ENCODE peak calls at places on chromosomes 11 and 22, in nine cellular contexts. One of them, this sample, is unnamed. For H3K4me1 and H3K9me3, the result is how much of the 10 kb centered on the place peaks cover.

GRCh38 chr11:44999068-44999467 is 48.4 kb upstream of the TP53I11 start:
- DNase-seq in ascending aorta: no peak
- DNase-seq in pancreas: no peak
- DNase-seq in colonic mucosa: no peak
- DNase-seq in esophagus muscularis mucosa: peak
- DNase-seq in iPS DF 6.9: no peak
- DNase-seq in mesenchymal stem cell: no peak
- DNase-seq in Panc1: no peak
- DNase-seq in sigmoid colon: no peak
- DNase-seq in this sample: no peak

GRCh38 chr22:28183078-28183870 is 264.2 kb upstream of the PITPNB start:
- DNase-seq in mesenchymal stem cell: no peak
- DNase-seq in colonic mucosa: no peak
- DNase-seq in ascending aorta: no peak
- DNase-seq in Panc1: no peak
- DNase-seq in iPS DF 6.9: no peak
- DNase-seq in pancreas: no peak
- DNase-seq in sigmoid colon: no peak
- DNase-seq in esophagus muscularis mucosa: no peak
- DNase-seq in this sample: peak

GRCh38 chr11:62575156-62575555 is 1.5 kb upstream of the EEF1G start:
- DNase-seq in pancreas: no peak
- DNase-seq in mesenchymal stem cell: no peak
- DNase-seq in ascending aorta: no peak
- DNase-seq in colonic mucosa: peak
- DNase-seq in iPS DF 6.9: no peak
- DNase-seq in esophagus muscularis mucosa: no peak
- DNase-seq in sigmoid colon: no peak
- DNase-seq in Panc1: no peak
- DNase-seq in this sample: no peak

GRCh38 chr11:116229581-116229980 is 543.2 kb downstream of the BUD13 start:
- DNase-seq in mesenchymal stem cell: no peak
- DNase-seq in iPS DF 6.9: no peak
- DNase-seq in Panc1: no peak
- DNase-seq in ascending aorta: no peak
- DNase-seq in colonic mucosa: no peak
- DNase-seq in sigmoid colon: no peak
- DNase-seq in esophagus muscularis mucosa: no peak
- DNase-seq in pancreas: no peak
- DNase-seq in this sample: no peak

GRCh38 chr11:94504689-94505293 is 7.5 kb upstream of the C11orf97 start:
- DNase-seq in iPS DF 6.9: no peak
- DNase-seq in esophagus muscularis mucosa: no peak
- DNase-seq in colonic mucosa: no peak
- DNase-seq in mesenchymal stem cell: peak
- DNase-seq in ascending aorta: no peak
- DNase-seq in sigmoid colon: no peak
- DNase-seq in Panc1: no peak
- DNase-seq in pancreas: no peak
- DNase-seq in this sample: peak

GRCh38 chr11:132300283-132300682 is 929.9 kb downstream of the NTM start:
- DNase-seq in iPS DF 6.9: no peak
- DNase-seq in ascending aorta: no peak
- DNase-seq in esophagus muscularis mucosa: no peak
- DNase-seq in mesenchymal stem cell: no peak
- DNase-seq in colonic mucosa: no peak
- DNase-seq in sigmoid colon: no peak
- DNase-seq in Panc1: no peak
- DNase-seq in pancreas: no peak
- DNase-seq in this sample: no peak

GRCh38 chr11:6646631-6647281 is 8.9 kb downstream of the DCHS1 start:
- DNase-seq in esophagus muscularis mucosa: no peak
- DNase-seq in mesenchymal stem cell: peak
- DNase-seq in Panc1: no peak
- DNase-seq in pancreas: no peak
- DNase-seq in colonic mucosa: peak
- DNase-seq in sigmoid colon: peak
- DNase-seq in iPS DF 6.9: no peak
- DNase-seq in ascending aorta: no peak
- DNase-seq in this sample: peak

GRCh38 chr22:32606181-32606580 is 131.6 kb downstream of the FBXO7 start:
- DNase-seq in sigmoid colon: no peak
- DNase-seq in iPS DF 6.9: no peak
- DNase-seq in ascending aorta: no peak
- DNase-seq in esophagus muscularis mucosa: no peak
- DNase-seq in colonic mucosa: no peak
- DNase-seq in Panc1: no peak
- DNase-seq in pancreas: no peak
- DNase-seq in mesenchymal stem cell: no peak
- DNase-seq in this sample: no peak

GRCh38 chr11:11844272-11844671 is 2.5 kb downstream of the USP47 start:
- DNase-seq in Panc1: no peak
- DNase-seq in colonic mucosa: no peak
- DNase-seq in pancreas: no peak
- DNase-seq in ascending aorta: no peak
- DNase-seq in sigmoid colon: no peak
- DNase-seq in iPS DF 6.9: no peak
- DNase-seq in mesenchymal stem cell: no peak
- DNase-seq in esophagus muscularis mucosa: no peak
- DNase-seq in this sample: no peak

DNA sequence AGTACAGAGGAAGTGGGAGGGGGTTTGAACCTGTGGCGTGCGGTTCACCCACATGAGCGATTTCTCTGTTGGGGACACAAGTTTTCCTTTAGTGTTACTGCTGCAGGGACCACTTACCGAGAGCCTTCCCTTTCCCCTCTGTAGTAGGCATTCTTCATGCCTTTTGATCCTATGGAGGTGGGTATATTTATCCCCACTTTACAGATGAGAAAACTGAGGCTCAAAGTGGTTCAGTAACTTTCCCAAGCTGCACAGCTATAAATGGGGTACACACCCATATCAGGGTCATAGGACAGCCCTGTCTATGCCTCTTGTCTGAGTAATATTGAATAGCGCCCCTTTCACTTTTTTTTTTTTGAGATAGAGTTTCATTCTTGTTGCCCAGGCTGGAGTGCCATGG is 3.3 kb upstream of the PHF21B start:
- DNase-seq in mesenchymal stem cell: no peak
- DNase-seq in esophagus muscularis mucosa: no peak
- DNase-seq in Panc1: no peak
- DNase-seq in sigmoid colon: no peak
- DNase-seq in ascending aorta: no peak
- DNase-seq in colonic mucosa: no peak
- DNase-seq in pancreas: no peak
- DNase-seq in iPS DF 6.9: no peak
- DNase-seq in this sample: no peak
- H3K4me1 ChIP-seq in mesenchymal stem cell: under half
- H3K4me1 ChIP-seq in esophagus muscularis mucosa: under half
- H3K4me1 ChIP-seq in Panc1: under half
- H3K4me1 ChIP-seq in sigmoid colon: under half
- H3K4me1 ChIP-seq in ascending aorta: under half
- H3K4me1 ChIP-seq in colonic mucosa: under half
- H3K4me1 ChIP-seq in pancreas: under half
- H3K4me1 ChIP-seq in iPS DF 6.9: under half
- H3K4me1 ChIP-seq in this sample: under half

DNA sequence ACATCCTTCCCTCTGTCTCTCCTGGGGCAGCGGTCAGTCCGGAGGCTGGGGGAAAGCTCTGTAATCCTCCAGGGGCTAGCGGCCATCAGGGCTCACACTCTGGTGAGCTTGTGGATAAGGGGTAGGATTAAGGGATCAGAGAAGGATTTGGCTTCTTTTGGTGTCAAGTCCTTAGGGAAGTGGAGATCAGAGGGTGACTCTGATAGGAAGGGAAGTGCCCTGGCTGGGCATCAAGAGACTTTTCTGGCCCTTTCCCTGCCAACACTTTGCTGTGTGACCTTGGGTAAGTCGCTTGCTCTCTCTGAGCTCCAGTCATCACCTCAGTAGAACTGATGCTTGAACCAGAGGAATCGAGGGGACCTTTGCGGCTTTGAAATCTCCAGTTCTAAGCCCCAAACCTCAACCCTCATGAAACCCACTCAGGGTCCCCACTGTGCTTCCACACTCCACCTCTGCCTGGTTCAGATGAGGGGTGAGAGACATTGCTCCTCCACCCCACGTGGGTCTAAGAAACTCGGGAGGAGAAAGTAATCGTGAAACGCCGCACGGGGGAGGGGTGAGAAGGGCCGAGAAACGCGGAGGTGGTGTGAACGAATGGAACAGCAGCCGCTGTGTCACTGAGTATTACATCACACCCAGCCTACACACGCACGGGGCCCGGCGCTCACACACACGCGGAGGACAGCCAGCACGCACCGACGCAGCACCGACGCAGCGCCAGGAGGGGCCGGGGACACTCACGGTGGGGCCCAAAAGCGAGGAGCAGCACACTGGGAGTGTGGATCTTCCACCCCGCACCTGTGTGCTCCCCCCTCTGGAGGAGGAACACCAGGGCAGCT is 4.2 kb downstream of the RTN4RL2 start:
- DNase-seq in Panc1: no peak
- DNase-seq in ascending aorta: no peak
- DNase-seq in pancreas: no peak
- DNase-seq in sigmoid colon: no peak
- DNase-seq in mesenchymal stem cell: no peak
- DNase-seq in esophagus muscularis mucosa: no peak
- DNase-seq in iPS DF 6.9: no peak
- DNase-seq in colonic mucosa: no peak
- DNase-seq in this sample: no peak
- H3K9me3 ChIP-seq in Panc1: under half
- H3K9me3 ChIP-seq in ascending aorta: under half
- H3K9me3 ChIP-seq in pancreas: under half
- H3K9me3 ChIP-seq in sigmoid colon: under half
- H3K9me3 ChIP-seq in mesenchymal stem cell: under half
- H3K9me3 ChIP-seq in esophagus muscularis mucosa: under half
- H3K9me3 ChIP-seq in iPS DF 6.9: under half
- H3K9me3 ChIP-seq in colonic mucosa: under half
- H3K9me3 ChIP-seq in this sample: under half

GRCh38 chr11:43691332-43691731 is 10.8 kb downstream of the HSD17B12 start:
- DNase-seq in Panc1: no peak
- DNase-seq in pancreas: no peak
- DNase-seq in iPS DF 6.9: no peak
- DNase-seq in ascending aorta: no peak
- DNase-seq in sigmoid colon: no peak
- DNase-seq in colonic mucosa: no peak
- DNase-seq in esophagus muscularis mucosa: no peak
- DNase-seq in mesenchymal stem cell: no peak
- DNase-seq in this sample: no peak
- H3K4me3 ChIP-seq in Panc1: no peak
- H3K4me3 ChIP-seq in pancreas: no peak
- H3K4me3 ChIP-seq in iPS DF 6.9: no peak
- H3K4me3 ChIP-seq in ascending aorta: no peak
- H3K4me3 ChIP-seq in sigmoid colon: no peak
- H3K4me3 ChIP-seq in colonic mucosa: no peak
- H3K4me3 ChIP-seq in esophagus muscularis mucosa: no peak
- H3K4me3 ChIP-seq in mesenchymal stem cell: no peak
- H3K4me3 ChIP-seq in this sample: no peak

GRCh38 chr11:121929581-121929980 is 186.4 kb downstream of the BLID start:
- DNase-seq in sigmoid colon: no peak
- DNase-seq in mesenchymal stem cell: peak
- DNase-seq in Panc1: no peak
- DNase-seq in ascending aorta: no peak
- DNase-seq in esophagus muscularis mucosa: peak
- DNase-seq in pancreas: peak
- DNase-seq in iPS DF 6.9: no peak
- DNase-seq in colonic mucosa: no peak
- DNase-seq in this sample: no peak

GRCh38 chr11:121930004-121930965 is 185.7 kb downstream of the BLID start:
- DNase-seq in esophagus muscularis mucosa: peak
- DNase-seq in Panc1: no peak
- DNase-seq in sigmoid colon: no peak
- DNase-seq in mesenchymal stem cell: no peak
- DNase-seq in pancreas: no peak
- DNase-seq in ascending aorta: no peak
- DNase-seq in colonic mucosa: no peak
- DNase-seq in iPS DF 6.9: no peak
- DNase-seq in this sample: no peak

GRCh38 chr11:121927789-121928188 is 188.2 kb downstream of the BLID start:
- DNase-seq in iPS DF 6.9: no peak
- DNase-seq in ascending aorta: no peak
- DNase-seq in mesenchymal stem cell: no peak
- DNase-seq in pancreas: no peak
- DNase-seq in Panc1: no peak
- DNase-seq in esophagus muscularis mucosa: peak
- DNase-seq in colonic mucosa: no peak
- DNase-seq in sigmoid colon: no peak
- DNase-seq in this sample: no peak

GRCh38 chr11:121927359-121927758 is 188.7 kb downstream of the BLID start:
- DNase-seq in mesenchymal stem cell: no peak
- DNase-seq in ascending aorta: no peak
- DNase-seq in esophagus muscularis mucosa: peak
- DNase-seq in sigmoid colon: no peak
- DNase-seq in colonic mucosa: no peak
- DNase-seq in iPS DF 6.9: no peak
- DNase-seq in pancreas: no peak
- DNase-seq in Panc1: no peak
- DNase-seq in this sample: no peak

DNA sequence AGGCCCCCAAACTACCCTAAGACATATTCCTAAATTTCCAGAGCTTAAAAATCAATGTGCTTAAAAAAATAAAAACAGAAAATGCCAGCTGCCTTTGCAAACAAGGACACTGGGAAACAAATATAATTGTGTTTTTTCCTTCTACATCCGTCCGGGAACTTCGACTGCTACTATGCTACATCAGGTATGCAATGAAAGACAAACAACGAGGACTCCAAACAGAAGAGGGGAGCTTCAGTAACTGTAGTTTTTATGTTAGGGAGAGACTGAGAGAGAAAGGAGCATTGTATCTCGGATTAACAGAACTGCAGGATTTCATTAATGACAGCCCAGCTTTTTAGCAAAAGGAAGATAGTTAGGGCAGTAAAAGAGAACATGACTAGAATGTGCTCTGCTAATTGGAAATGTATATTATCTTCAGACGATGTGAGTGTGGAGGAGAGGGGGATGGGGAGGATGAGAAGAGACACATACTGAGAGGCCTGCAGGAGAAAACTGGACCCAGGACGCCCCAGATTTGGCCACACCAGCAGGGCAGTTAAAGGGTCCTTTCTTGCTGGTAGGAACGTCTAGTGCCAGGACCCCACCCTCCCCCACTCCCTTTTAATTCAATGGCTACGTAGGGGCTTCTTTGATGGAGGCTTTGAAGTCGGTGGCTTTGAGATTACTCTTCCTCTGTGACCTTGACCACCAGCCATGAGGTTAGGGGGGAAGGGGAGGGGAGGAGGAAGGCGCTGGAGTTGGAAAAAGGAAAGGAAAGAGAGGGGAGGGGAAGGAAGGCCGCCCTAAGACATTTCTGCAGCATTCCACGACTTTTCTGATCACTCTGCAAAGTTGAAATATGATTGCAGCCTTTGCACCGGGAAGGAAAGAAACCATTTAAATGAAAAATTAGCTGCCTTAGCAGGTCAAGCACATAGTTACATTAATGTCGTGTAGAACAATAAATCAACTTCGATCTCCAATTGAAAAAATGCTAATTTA is 187.1 kb downstream of the BLID start:
- DNase-seq in mesenchymal stem cell: no peak
- DNase-seq in colonic mucosa: no peak
- DNase-seq in esophagus muscularis mucosa: peak
- DNase-seq in pancreas: no peak
- DNase-seq in Panc1: no peak
- DNase-seq in sigmoid colon: no peak
- DNase-seq in iPS DF 6.9: no peak
- DNase-seq in ascending aorta: no peak
- DNase-seq in this sample: no peak
- H3K4me1 ChIP-seq in mesenchymal stem cell: under half
- H3K4me1 ChIP-seq in colonic mucosa: under half
- H3K4me1 ChIP-seq in esophagus muscularis mucosa: under half
- H3K4me1 ChIP-seq in pancreas: under half
- H3K4me1 ChIP-seq in Panc1: under half
- H3K4me1 ChIP-seq in sigmoid colon: under half
- H3K4me1 ChIP-seq in iPS DF 6.9: under half
- H3K4me1 ChIP-seq in ascending aorta: under half
- H3K4me1 ChIP-seq in this sample: under half